ENCODE peak calls at places on chromosomes 16 and 17, in four cellular contexts. I is GM10248, U is tibial nerve, F is breast epithelium. X is an unnamed sample.

GRCh38 chr16:12095275-12096161 is 119.0 kb downstream of the SNX29 start:
- DNase-seq in I (peak), U (peak), F (peak), X (peak)

GRCh38 chr17:79997004-79997673 is 38.5 kb downstream of the TBC1D16 start:
- DNase-seq in I (no peak), U (no peak), F (no peak), X (no peak)

GRCh38 chr16:56910654-56911539 is 21.0 kb upstream of the HERPUD1 start:
- DNase-seq in I (no peak), U (no peak), F (no peak), X (no peak)

GRCh38 chr16:81639931-81640680 is 139.0 kb upstream of the PLCG2 start:
- DNase-seq in I (no peak), U (no peak), F (no peak), X (no peak)

GRCh38 chr16:2852003-2852730 is 5.8 kb downstream of the PRSS22 start:
- DNase-seq in I (no peak), U (no peak), F (no peak), X (peak)

GRCh38 chr17:40404003-40404402 is 13.7 kb downstream of the TOP2A start:
- DNase-seq in I (no peak), U (no peak), F (no peak), X (no peak)

GRCh38 chr17:65498831-65499230 is 62.6 kb downstream of the AXIN2 start:
- DNase-seq in I (no peak), U (no peak), F (no peak), X (no peak)

GRCh38 chr16:16143038-16143763 is 80.1 kb downstream of the ABCC6 start:
- DNase-seq in I (no peak), U (no peak), F (no peak), X (no peak)

DNA sequence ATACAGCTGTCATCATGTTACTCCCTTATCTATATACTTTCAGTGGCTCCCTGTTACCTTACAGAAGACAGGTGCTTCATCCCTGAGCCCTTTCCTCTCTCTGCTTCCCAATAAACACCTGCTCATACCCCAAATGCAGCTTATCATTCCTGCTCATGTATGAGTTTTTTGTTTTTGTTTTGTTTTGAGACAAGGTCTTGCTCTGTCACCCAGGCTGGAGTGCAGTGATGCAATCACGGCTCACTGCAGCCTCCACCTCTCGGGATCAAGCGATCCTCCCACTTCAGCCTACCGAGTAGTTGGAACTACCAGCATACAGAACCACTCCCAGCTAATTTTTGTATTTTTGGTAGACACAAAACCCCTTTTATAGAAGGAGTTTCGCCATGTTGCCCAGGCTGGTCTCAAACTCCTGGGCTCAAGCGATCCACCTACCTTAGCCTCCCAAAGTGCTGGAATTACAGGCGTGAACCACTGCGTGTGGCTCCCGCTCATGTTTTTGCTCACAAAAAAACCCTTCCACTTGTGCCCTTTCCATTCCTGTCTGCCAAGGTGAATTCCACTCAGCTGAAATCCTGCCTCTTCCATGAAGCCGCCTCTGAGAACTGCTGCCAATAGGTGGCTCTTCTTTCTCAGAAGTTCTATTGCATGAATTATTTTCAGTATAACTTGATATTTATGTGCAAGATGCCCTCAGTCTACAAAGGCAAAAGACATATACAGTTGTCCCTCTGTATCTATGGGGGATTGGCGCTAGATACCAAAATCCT is 7.9 kb upstream of the RNF157 start:
- DNase-seq in I (no peak), U (no peak), F (no peak), X (no peak)
- TF ChIP-seq CTCF in I (no peak), U (no peak), F (no peak), X (no peak)

GRCh38 chr16:27460663-27461482 is 58.9 kb downstream of the IL21R start:
- DNase-seq in I (no peak), U (no peak), F (no peak), X (no peak)

GRCh38 chr16:27462200-27462845 is 60.3 kb downstream of the IL21R start:
- DNase-seq in I (no peak), U (no peak), F (no peak), X (no peak)

GRCh38 chr16:27462846-27463682 is 61.1 kb downstream of the IL21R start:
- DNase-seq in I (no peak), U (no peak), F (no peak), X (no peak)

GRCh38 chr16:27460213-27460612 is 58.2 kb downstream of the IL21R start:
- DNase-seq in I (no peak), U (no peak), F (no peak), X (no peak)

DNA sequence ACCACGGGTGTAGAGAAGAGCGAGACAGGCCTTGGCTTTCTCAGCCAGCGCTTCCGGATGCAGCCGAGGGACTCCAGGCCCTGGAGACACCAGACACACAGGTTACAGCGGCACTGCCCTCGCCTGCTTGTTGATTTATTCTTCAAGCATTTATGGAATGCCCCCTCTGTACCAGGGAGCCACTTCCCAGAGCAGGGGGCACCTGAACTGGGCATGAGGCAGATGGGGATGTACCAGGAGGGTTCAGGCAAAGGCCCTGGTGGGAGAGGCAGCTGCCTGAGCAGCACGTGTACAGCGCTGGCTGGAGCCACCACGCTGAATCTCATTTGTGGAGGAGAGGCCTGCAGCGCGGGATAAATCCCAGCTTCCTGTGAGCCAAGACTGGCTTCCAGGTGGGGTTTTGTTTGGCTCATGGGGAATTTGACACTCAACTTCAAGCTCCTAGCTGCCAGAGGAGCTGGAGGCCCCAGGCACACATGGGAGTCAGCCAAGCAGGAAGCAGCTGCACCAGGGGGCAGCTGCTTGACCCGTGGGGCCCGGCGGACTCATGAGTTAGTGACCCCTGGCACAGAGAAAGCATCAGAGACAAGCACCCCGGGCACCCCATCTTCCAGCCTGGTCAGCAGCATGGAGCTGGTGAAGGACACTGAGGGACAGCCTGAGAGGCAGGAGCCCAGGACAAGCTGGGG is 59.7 kb downstream of the IL21R start:
- DNase-seq in I (no peak), U (no peak), F (no peak), X (no peak)
- TF ChIP-seq CTCF in I (no peak), U (no peak), F (no peak), X (no peak)

DNA sequence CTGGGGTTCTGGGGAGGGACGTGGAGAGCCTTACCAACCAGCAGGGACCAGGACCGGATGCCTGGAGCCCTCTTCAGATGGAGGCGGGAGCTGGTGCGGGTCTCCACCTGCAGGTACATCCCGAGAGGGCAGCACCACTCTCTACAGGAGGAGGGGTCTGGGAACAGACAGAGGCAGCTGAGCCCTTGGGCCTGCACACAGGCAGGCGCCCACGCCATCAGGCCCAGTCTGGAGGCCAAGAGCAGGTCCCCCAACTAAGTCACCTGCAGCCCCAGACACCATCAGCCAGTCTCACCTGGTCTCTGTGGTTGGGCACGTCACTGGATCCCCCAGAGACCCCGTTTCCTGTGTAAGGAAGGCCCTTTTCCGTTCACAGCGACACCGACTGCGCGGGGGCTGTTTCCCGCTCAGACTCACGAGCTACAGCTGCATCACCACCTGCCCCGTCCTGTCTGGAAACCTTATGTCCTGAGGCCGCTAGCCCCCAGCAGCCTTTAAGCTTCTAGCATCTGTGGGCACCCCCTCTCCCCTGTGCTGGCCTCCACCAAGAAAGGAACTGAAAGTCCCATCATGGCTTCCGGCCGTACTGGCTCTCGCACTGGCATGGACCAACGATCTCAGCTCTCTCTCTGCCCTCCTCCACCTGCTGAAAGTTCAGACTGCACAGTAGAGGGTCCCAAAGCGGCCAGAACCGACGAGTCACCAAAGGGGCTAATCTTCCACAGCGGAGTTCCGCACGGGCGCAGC is 1.2 kb downstream of the CYBC1 start:
- DNase-seq in I (peak), U (no peak), F (no peak), X (peak)
- TF ChIP-seq CTCF in I (no peak), U (no peak), F (no peak), X (no peak)

GRCh38 chr17:48486557-48486956 is 44.3 kb downstream of the HOXB1 start:
- DNase-seq in I (no peak), U (no peak), F (no peak), X (no peak)
- TF ChIP-seq CTCF in I (no peak), U (no peak), F (no peak), X (no peak)

GRCh38 chr17:7416323-7416722 is 3.8 kb upstream of the SPEM1 start:
- DNase-seq in I (no peak), U (no peak), F (no peak), X (no peak)
- TF ChIP-seq CTCF in I (peak), U (no peak), F (no peak), X (no peak)

GRCh38 chr17:4161179-4161559 is 18.2 kb downstream of the CYB5D2 start:
- DNase-seq in I (no peak), U (peak), F (peak), X (no peak)
- TF ChIP-seq CTCF in I (no peak), U (no peak), F (peak), X (no peak)

GRCh38 chr17:63945851-63946439 is 13.8 kb upstream of the CD79B start:
- DNase-seq in I (peak), U (no peak), F (no peak), X (peak)

GRCh38 chr17:63944736-63945499 is 12.8 kb upstream of the CD79B start:
- DNase-seq in I (no peak), U (no peak), F (no peak), X (no peak)

GRCh38 chr17:63948521-63948920 is 16.4 kb upstream of the CD79B start:
- DNase-seq in I (no peak), U (no peak), F (no peak), X (no peak)

GRCh38 chr17:63947711-63948330 is 15.7 kb upstream of the CD79B start:
- DNase-seq in I (no peak), U (no peak), F (no peak), X (no peak)

DNA sequence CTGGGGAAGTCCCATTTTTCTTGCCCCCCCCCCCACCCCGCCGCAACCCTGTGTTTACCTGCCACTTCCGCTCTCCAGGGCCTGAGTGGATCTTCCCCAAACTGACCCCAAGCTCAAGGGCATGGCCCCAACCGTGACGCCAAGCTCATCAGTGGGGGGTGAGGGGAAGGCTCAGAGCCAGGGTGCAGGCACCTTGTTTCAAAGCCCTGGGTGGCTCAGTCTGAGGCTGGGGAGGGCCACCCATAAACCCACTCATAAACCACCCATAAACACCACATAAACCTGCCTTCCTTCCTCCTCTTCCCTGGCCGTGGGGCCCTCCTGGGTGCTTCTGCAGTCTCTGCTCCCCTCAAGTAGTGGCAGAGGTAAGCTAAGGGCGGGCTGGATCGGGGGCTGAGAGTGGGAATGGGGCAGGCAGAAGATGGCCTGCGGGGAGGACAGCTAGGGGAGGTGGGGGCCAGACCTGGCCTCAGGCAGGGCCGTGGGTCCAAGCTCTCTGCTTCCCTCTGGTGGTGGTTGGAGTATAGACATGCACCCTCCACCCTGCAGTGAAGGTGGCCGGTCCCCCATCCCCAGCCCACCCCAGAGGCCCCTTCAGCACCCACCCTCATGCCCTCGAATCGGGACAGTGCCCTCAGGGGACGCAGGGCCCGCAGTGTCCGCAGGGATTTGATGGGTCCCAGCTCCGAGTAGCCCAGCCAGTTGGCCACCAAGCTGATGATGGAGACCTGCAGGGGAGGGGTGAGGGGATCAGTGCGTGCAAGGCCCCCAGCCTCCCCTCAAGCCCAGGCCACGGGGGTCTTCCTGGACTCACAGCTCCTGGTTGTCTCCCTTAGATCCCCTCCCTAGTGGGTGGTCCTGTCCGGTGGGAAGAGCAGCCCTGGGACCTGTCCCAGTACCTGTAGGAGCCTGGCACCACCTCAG is 14.6 kb upstream of the CD79B start:
- DNase-seq in I (peak), U (no peak), F (no peak), X (peak)
- TF ChIP-seq CTCF in I (peak), U (peak), F (peak), X (peak)

DNA sequence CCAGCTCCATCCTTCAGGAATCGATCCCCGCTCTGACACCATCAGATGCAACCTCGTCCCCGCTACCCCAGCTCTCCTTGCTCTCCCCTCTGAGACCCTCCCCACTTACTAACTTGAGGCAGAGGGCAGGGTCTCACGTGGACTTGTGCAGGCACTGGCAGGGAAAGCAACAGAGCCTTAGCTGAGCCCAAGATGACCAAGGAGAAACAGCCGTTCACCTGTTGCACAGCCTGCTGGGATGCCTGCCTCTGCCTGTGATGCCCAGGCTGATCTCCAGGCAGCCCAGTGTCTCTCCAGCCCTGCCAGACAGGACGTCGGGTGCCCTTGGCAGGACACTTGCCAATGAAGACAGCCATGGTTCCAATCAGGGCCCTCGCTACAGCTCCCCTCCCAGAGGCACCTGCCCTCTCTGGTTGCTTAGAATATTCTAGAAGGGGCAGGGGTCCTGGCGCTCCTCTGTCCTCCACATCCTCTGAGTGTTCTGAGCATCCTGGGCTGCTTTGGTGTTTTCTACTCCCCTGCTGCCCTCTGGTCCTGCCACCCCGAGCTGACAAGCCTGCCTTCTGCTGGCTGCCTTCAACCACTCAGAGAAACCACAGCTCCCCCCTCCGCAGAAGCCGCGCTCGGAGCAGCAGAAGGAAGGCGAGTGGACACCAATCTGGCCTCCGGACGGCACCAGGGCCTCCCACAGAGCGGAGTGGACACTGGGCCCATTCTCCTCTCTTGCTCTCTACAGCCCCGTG is 6.7 kb downstream of the CEP295NL start:
- DNase-seq in I (no peak), U (no peak), F (no peak), X (no peak)
- TF ChIP-seq CTCF in I (no peak), U (no peak), F (no peak), X (no peak)